ENCODE peak calls at places on chromosomes 4 and X, in eight cellular contexts. F, H, N, P, U, G, T and C are unnamed samples.

GRCh38 chrX:44871114-44871645 is 1.8 kb upstream of the KDM6A start:
- DNase-seq in F (no peak), H (no peak), N (peak; percentile 29), P (no peak), U (no peak), G (no peak), T (no peak), C (no peak)

GRCh38 chr4:155854597-155855226 is 11.4 kb downstream of the ASIC5 start:
- DNase-seq in F (peak; percentile 51), H (peak; percentile 86), N (peak; percentile 27), P (peak; percentile 4), U (peak; percentile 70), G (no peak), T (no peak), C (no peak)

GRCh38 chr4:113064244-113064643 is 14.8 kb downstream of the ANK2 start:
- DNase-seq in F (no peak), H (no peak), N (no peak), P (no peak), U (no peak), G (no peak), T (no peak), C (no peak)

GRCh38 chr4:73705056-73705432 is 35.3 kb upstream of the CXCL8 start:
- DNase-seq in F (peak; percentile 45), H (peak; percentile 81), N (no peak), P (no peak), U (peak; percentile 80), G (no peak), T (no peak), C (no peak)

GRCh38 chr4:56313132-56313531 is 74.2 kb downstream of the AASDH start:
- DNase-seq in F (no peak), H (no peak), N (no peak), P (no peak), U (no peak), G (no peak), T (no peak), C (no peak)

GRCh38 chr4:122003335-122003734 is 51.5 kb upstream of the TRPC3 start:
- DNase-seq in F (peak; percentile 31), H (no peak), N (no peak), P (no peak), U (no peak), G (peak; percentile 51), T (peak; percentile 33), C (no peak)

GRCh38 chrX:134909258-134909657 is 81.5 kb upstream of the SMIM10 start:
- DNase-seq in F (no peak), H (no peak), N (no peak), P (no peak), U (no peak), G (no peak), T (no peak), C (no peak)

GRCh38 chr4:26075588-26075987 is 161.6 kb downstream of the SMIM20 start:
- DNase-seq in F (no peak), H (no peak), N (no peak), P (no peak), U (peak; percentile 20), G (peak; percentile 53), T (no peak), C (no peak)

GRCh38 chr4:150725957-150726523 is 144.1 kb downstream of the MAB21L2 start:
- DNase-seq in F (no peak), H (no peak), N (no peak), P (no peak), U (no peak), G (no peak), T (no peak), C (no peak)

GRCh38 chr4:145154573-145154972 is 25.8 kb downstream of the OTUD4 start:
- DNase-seq in F (peak; percentile 63), H (peak; percentile 35), N (no peak), P (no peak), U (peak; percentile 8), G (no peak), T (peak; percentile 46), C (no peak)
- TF ChIP-seq CTCF in F (peak; percentile 81), H (peak; percentile 50), N (peak; percentile 51), P (peak; percentile 68), U (peak; percentile 54), G (peak; percentile 21), T (peak; percentile 11), C (peak; percentile 55)

DNA sequence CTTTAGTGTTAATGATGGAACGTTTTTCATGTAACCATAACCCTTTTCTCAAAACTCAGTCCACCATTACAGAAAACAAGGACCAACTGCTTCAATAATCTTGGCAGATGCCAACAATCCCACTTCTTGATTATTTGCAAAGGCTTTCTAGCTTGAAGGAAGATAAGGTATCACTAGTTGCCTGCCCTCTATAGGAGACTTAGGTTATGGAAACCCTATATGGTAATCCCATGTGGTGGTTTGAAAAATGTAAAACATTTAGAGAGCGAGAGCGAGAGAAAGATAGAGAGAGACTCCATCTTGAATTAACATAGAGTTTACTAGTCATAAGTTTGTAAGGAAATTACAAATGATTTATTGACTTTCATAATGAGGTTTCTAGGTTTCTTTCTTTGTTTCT is 1627.5 kb upstream of the TENM3 start:
- DNase-seq in F (no peak), H (no peak), N (no peak), P (no peak), U (no peak), G (peak; percentile 2), T (no peak), C (no peak)
- TF ChIP-seq CTCF in F (no peak), H (no peak), N (no peak), P (no peak), U (no peak), G (no peak), T (peak; percentile 15), C (no peak)

GRCh38 chr4:24912252-24913098 is at the start of gene CCDC149:
- DNase-seq in F (peak; percentile 60), H (peak; percentile 57), N (peak; percentile 88), P (no peak), U (peak; percentile 55), G (no peak), T (peak; percentile 63), C (peak; percentile 18)
- TF ChIP-seq CTCF in F (no peak), H (no peak), N (no peak), P (peak; percentile 9), U (no peak), G (no peak), T (no peak), C (no peak)

DNA sequence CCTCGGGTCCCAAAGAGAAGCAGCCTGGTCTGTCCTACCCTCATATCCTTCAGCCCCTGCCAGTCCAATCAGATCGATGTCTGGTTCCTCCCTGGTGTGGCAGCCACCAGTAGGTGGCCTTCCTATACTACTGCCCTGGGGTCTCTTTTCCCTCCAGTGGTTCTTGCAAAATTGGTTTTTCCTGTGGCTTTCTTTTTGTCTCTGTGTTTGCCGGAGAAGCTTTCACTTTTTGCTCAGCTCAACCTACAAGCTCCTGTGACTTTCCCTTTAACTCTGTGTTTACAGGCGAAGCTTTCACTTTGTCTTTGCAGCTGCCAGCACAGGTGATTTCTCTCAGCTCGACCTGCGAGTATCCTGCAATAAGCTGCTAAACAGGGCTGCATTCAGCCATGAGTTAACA is 46.8 kb downstream of the UGT2A3 start:
- DNase-seq in F (no peak), H (no peak), N (no peak), P (no peak), U (no peak), G (peak; percentile 27), T (peak; percentile 7), C (no peak)
- TF ChIP-seq CTCF in F (peak; percentile 18), H (no peak), N (peak; percentile 37), P (no peak), U (no peak), G (peak; percentile 21), T (peak; percentile 17), C (no peak)